ENCODE peak calls at places on chromosomes 2 and 18, in five cellular contexts. One of them, this sample, is unnamed. For H3K4me1 and H3K9me3, the result is how much of the 10 kb centered on the place peaks cover.

GRCh38 chr2:144215701-144216675 is 303.9 kb downstream of the ZEB2 start:
- DNase-seq in DND-41: no peak
- DNase-seq in OCI-LY7: no peak
- DNase-seq in transverse colon: no peak
- DNase-seq in ovary: no peak
- DNase-seq in this sample: no peak

GRCh38 chr18:9069482-9070059 is 32.9 kb upstream of the NDUFV2 start:
- DNase-seq in DND-41: no peak
- DNase-seq in transverse colon: no peak
- DNase-seq in ovary: no peak
- DNase-seq in OCI-LY7: peak
- DNase-seq in this sample: no peak

GRCh38 chr2:177272765-177273164 is 8.2 kb upstream of the NFE2L2 start:
- DNase-seq in OCI-LY7: no peak
- DNase-seq in transverse colon: no peak
- DNase-seq in DND-41: no peak
- DNase-seq in ovary: no peak
- DNase-seq in this sample: no peak

GRCh38 chr2:120287183-120288015 is 34.7 kb downstream of the RALB start:
- DNase-seq in OCI-LY7: no peak
- DNase-seq in DND-41: no peak
- DNase-seq in ovary: no peak
- DNase-seq in transverse colon: no peak
- DNase-seq in this sample: no peak

GRCh38 chr2:182240862-182241371 is 185.9 kb downstream of the PDE1A start:
- DNase-seq in transverse colon: peak
- DNase-seq in DND-41: no peak
- DNase-seq in OCI-LY7: peak
- DNase-seq in ovary: no peak
- DNase-seq in this sample: no peak

GRCh38 chr2:179268277-179268935 is 3.8 kb upstream of the SESTD1 start:
- DNase-seq in transverse colon: no peak
- DNase-seq in OCI-LY7: no peak
- DNase-seq in ovary: no peak
- DNase-seq in DND-41: no peak
- DNase-seq in this sample: peak

GRCh38 chr2:241636182-241636982 is 576 bp downstream of the THAP4 start:
- DNase-seq in DND-41: peak
- DNase-seq in transverse colon: peak
- DNase-seq in ovary: peak
- DNase-seq in OCI-LY7: peak
- DNase-seq in this sample: no peak

GRCh38 chr2:74740395-74741075 is 86.5 kb downstream of the SEMA4F start:
- DNase-seq in OCI-LY7: no peak
- DNase-seq in ovary: no peak
- DNase-seq in transverse colon: peak
- DNase-seq in DND-41: no peak
- DNase-seq in this sample: peak

GRCh38 chr2:1827686-1828085 is 83.4 kb upstream of the PXDN start:
- DNase-seq in OCI-LY7: no peak
- DNase-seq in ovary: no peak
- DNase-seq in DND-41: no peak
- DNase-seq in transverse colon: no peak
- DNase-seq in this sample: no peak

GRCh38 chr2:157107877-157108276 is 149.6 kb upstream of the GALNT5 start:
- DNase-seq in OCI-LY7: no peak
- DNase-seq in ovary: no peak
- DNase-seq in DND-41: peak
- DNase-seq in transverse colon: peak
- DNase-seq in this sample: no peak

GRCh38 chr2:26170795-26171194 is 2.1 kb upstream of the GAREM2 start:
- DNase-seq in DND-41: no peak
- DNase-seq in OCI-LY7: no peak
- DNase-seq in transverse colon: no peak
- DNase-seq in ovary: no peak
- DNase-seq in this sample: no peak

GRCh38 chr2:109321570-109321969 is 192.6 kb downstream of the SH3RF3 start:
- DNase-seq in DND-41: no peak
- DNase-seq in OCI-LY7: no peak
- DNase-seq in transverse colon: no peak
- DNase-seq in ovary: no peak
- DNase-seq in this sample: no peak
- H3K4me1 ChIP-seq in DND-41: under half
- H3K4me1 ChIP-seq in OCI-LY7: under half
- H3K4me1 ChIP-seq in transverse colon: under half
- H3K4me1 ChIP-seq in ovary: under half
- H3K4me1 ChIP-seq in this sample: under half

GRCh38 chr2:169158874-169159273 is 89.5 kb downstream of the DHRS9 start:
- DNase-seq in DND-41: no peak
- DNase-seq in OCI-LY7: no peak
- DNase-seq in ovary: no peak
- DNase-seq in transverse colon: no peak
- DNase-seq in this sample: no peak
- TF ChIP-seq CTCF in DND-41: no peak
- TF ChIP-seq CTCF in OCI-LY7: no peak
- TF ChIP-seq CTCF in ovary: no peak
- TF ChIP-seq CTCF in transverse colon: no peak
- TF ChIP-seq CTCF in this sample: no peak

DNA sequence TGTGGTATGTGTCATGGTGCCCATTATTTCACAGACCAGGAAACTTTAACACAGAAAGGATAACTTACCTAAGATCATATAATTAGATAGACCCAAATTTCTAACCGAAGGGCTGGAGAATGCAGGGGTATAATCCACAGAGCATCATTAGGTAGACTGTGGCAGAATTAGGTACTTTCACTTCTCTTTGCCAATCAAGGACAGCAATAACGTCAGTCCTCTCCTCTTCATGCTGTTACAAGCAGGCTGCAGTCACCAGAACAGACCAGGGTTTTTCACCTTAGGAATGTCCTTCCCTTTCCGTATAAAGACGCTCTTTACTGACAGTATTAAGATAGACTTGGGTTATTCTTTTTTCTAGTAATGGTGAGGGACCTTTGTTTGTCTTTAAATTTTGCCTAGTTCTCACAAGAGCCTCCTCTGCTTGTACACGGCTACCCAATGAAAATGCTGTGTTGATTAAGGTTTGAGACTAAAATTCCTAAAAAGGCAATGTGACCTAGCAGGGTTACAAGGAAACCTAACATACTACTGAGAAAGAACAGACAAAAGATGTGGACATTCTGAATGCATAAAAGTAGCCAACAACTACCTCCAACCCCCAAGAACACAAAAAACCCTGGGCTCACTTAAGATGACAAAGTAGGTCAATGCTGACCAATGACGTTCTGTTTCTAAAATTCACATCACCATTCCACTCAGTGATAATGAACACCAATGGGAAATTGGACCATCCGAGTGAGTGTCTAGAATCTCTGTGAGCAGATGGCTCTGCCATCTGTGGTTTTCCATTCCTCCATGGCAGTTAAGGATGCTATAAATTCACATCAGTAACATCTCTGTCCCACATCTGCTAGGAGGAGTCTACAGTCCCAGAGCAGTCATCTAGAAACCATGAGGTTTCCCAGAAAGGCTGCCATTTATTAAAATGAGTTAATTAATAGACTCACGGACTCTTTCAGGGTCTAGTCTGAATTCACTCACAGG is 2.1 kb downstream of the PDIA6 start:
- DNase-seq in transverse colon: no peak
- DNase-seq in ovary: no peak
- DNase-seq in OCI-LY7: peak
- DNase-seq in DND-41: no peak
- DNase-seq in this sample: no peak
- H3K9me3 ChIP-seq in transverse colon: under half
- H3K9me3 ChIP-seq in ovary: under half
- H3K9me3 ChIP-seq in OCI-LY7: under half
- H3K9me3 ChIP-seq in DND-41: under half
- H3K9me3 ChIP-seq in this sample: under half

GRCh38 chr18:31508781-31509180 is 10.8 kb downstream of the DSG2 start:
- DNase-seq in OCI-LY7: no peak
- DNase-seq in transverse colon: no peak
- DNase-seq in ovary: no peak
- DNase-seq in DND-41: no peak
- DNase-seq in this sample: no peak
- H3K4me1 ChIP-seq in OCI-LY7: under half
- H3K4me1 ChIP-seq in transverse colon: under half
- H3K4me1 ChIP-seq in ovary: under half
- H3K4me1 ChIP-seq in DND-41: under half
- H3K4me1 ChIP-seq in this sample: under half